ENCODE peak calls at places on chromosomes 3 and 15, in four cellular contexts. P is pancreas, W is Calu3, I is heart right ventricle. H is an unnamed sample.

GRCh38 chr15:25695875-25696760 is 167.0 kb downstream of the ATP10A start:
- DNase-seq in P (peak; percentile 18), W (no peak), I (no peak), H (no peak)

GRCh38 chr3:184349563-184350470 is 11.6 kb downstream of the CLCN2 start:
- DNase-seq in P (no peak), W (no peak), I (no peak), H (no peak)

GRCh38 chr3:72353236-72354105 is 494.8 kb downstream of the SHQ1 start:
- DNase-seq in P (no peak), W (no peak), I (no peak), H (no peak)

GRCh38 chr15:100111103-100112060 is 230.4 kb downstream of the ADAMTS17 start:
- DNase-seq in P (no peak), W (peak; percentile 57), I (peak; percentile 69), H (no peak)

GRCh38 chr15:35667908-35668307 is 121.9 kb upstream of the DPH6 start:
- DNase-seq in P (no peak), W (no peak), I (no peak), H (no peak)

GRCh38 chr3:105369501-105370371 is 3.0 kb downstream of the ALCAM start:
- DNase-seq in P (peak; percentile 91), W (peak; percentile 66), I (peak; percentile 72), H (peak; percentile 69)

GRCh38 chr3:111748132-111748531 is 110.9 kb upstream of the PHLDB2 start:
- DNase-seq in P (no peak), W (no peak), I (no peak), H (no peak)

GRCh38 chr3:117630885-117631284 is 921.3 kb downstream of the TUSC7 start:
- DNase-seq in P (no peak), W (peak; percentile 43), I (no peak), H (peak; percentile 26)

GRCh38 chr15:78388865-78389264 is 48.7 kb downstream of the CRABP1 start:
- DNase-seq in P (no peak), W (no peak), I (no peak), H (no peak)

GRCh38 chr15:52140646-52141045 is 28.1 kb upstream of the BCL2L10 start:
- DNase-seq in P (no peak), W (no peak), I (no peak), H (no peak)

GRCh38 chr3:13346481-13347389 is 73.4 kb downstream of the NUP210 start:
- DNase-seq in P (no peak), W (no peak), I (no peak), H (no peak)
- TF ChIP-seq CTCF in P (no peak), W (no peak), I (peak; percentile 19), H (no peak)

GRCh38 chr3:101998256-101998926 is 149.1 kb downstream of the NFKBIZ start:
- DNase-seq in P (no peak), W (no peak), I (no peak), H (no peak)
- TF ChIP-seq CTCF in P (no peak), W (no peak), I (no peak), H (no peak)

GRCh38 chr3:59149166-59149565 is 99.3 kb upstream of the CFAP20DC start:
- DNase-seq in P (no peak), W (no peak), I (no peak), H (no peak)

GRCh38 chr3:59138966-59139365 is 89.1 kb upstream of the CFAP20DC start:
- DNase-seq in P (no peak), W (no peak), I (no peak), H (no peak)

GRCh38 chr3:59142581-59142980 is 92.8 kb upstream of the CFAP20DC start:
- DNase-seq in P (no peak), W (no peak), I (no peak), H (no peak)

DNA sequence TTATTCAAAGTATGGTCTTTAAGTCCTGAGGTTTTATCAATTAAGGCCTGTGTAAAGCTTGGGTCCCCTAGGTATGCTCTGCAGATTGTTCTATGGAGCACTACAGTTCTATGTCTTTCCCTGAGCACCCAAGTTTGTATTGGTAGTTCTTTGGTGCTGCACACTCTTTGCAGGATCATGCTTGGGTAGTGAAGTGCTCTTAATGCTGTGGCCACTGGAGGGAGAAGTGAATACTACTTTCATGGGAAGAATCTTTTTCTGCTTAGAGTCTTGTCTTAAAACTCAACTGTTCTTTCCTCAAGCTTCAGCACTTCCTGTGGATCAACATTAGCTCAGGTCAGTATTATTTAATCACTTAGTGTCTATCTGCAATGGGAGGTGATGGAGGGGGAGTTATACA is 93.6 kb upstream of the CFAP20DC start:
- DNase-seq in P (no peak), W (no peak), I (no peak), H (no peak)
- TF ChIP-seq CTCF in P (no peak), W (no peak), I (no peak), H (no peak)

GRCh38 chr3:107294117-107294516 is 83.1 kb upstream of the CCDC54 start:
- DNase-seq in P (no peak), W (no peak), I (no peak), H (no peak)
- TF ChIP-seq CTCF in P (no peak), W (no peak), I (no peak), H (no peak)

GRCh38 chr15:70832176-70832575 is 21.8 kb downstream of the LARP6 start:
- DNase-seq in P (no peak), W (no peak), I (no peak), H (no peak)
- TF ChIP-seq CTCF in P (no peak), W (no peak), I (no peak), H (no peak)

H was measured in glutamatergic neuron.